ENCODE peak calls at places on chromosomes 13 and 19, in five cellular contexts. O is choroid plexus epithelial cell, W is SK-N-SH, Z is pancreas, H is T-cell. C is an unnamed sample.
A peak's percentile ranks its signal among the peaks of the same experiment; 100 is the strongest.

GRCh38 chr19:39390460-39390758 is 497 bp downstream of the PAF1 start:
- DNase-seq in Z (no peak), W (no peak), O (no peak), H (peak; percentile 82), C (peak; percentile 76)

GRCh38 chr19:5036733-5037681 is 68.1 kb downstream of the KDM4B start:
- DNase-seq in W (peak; percentile 88), H (no peak), Z (no peak), O (peak; percentile 72), C (no peak)

GRCh38 chr13:24668955-24669354 is 11.3 kb upstream of the ATP12A start:
- DNase-seq in Z (no peak), W (no peak), H (no peak), O (no peak), C (no peak)

GRCh38 chr13:19173752-19174151 is 7.9 kb downstream of the TUBA3C start:
- DNase-seq in H (no peak), Z (no peak), O (no peak), W (no peak), C (no peak)

GRCh38 chr13:24860775-24861174 is 96.8 kb downstream of the RNF17 start:
- DNase-seq in Z (no peak), O (no peak), H (no peak), W (no peak), C (no peak)

GRCh38 chr13:67515895-67516294 is 285.8 kb upstream of the PCDH9 start:
- DNase-seq in Z (no peak), O (peak; percentile 82), W (no peak), H (no peak), C (no peak)

GRCh38 chr13:66210677-66211076 is 1019.5 kb downstream of the PCDH9 start:
- DNase-seq in O (peak; percentile 95), W (no peak), H (no peak), Z (no peak), C (no peak)

GRCh38 chr13:31442605-31443004 is 242.8 kb downstream of the B3GLCT start:
- DNase-seq in Z (no peak), W (no peak), H (no peak), O (no peak), C (no peak)

GRCh38 chr13:21033866-21034601 is 27.4 kb downstream of the LATS2 start:
- DNase-seq in Z (no peak), H (no peak), O (no peak), W (no peak), C (no peak)

GRCh38 chr13:99392806-99393135 is 85.6 kb upstream of the GPR183 start:
- DNase-seq in H (no peak), W (no peak), O (no peak), Z (no peak), C (no peak)

GRCh38 chr13:54449922-54450321 is 1421.3 kb downstream of the OLFM4 start:
- DNase-seq in Z (no peak), W (peak; percentile 11), O (no peak), H (no peak), C (no peak)

GRCh38 chr19:48656840-48657474 is 11.0 kb upstream of the CA11 start:
- DNase-seq in H (no peak), Z (no peak), W (no peak), O (peak; percentile 86), C (no peak)

GRCh38 chr13:55714120-55714519 is 1426.6 kb upstream of the PRR20A start:
- DNase-seq in H (no peak), W (no peak), O (no peak), Z (no peak), C (no peak)

GRCh38 chr19:3575260-3575741 is 2.6 kb downstream of the HMG20B start:
- DNase-seq in O (peak; percentile 68), Z (peak; percentile 50), W (peak; percentile 10), H (no peak), C (no peak)

GRCh38 chr19:401836-402535 is 7.0 kb downstream of the C2CD4C start:
- DNase-seq in Z (no peak), O (no peak), W (peak; percentile 77), H (no peak), C (no peak)

GRCh38 chr19:19230999-19231398 is 19.2 kb downstream of the NCAN start:
- DNase-seq in W (no peak), O (no peak), Z (no peak), H (no peak), C (no peak)

GRCh38 chr13:55516610-55517009 is 1624.1 kb upstream of the PRR20A start:
- DNase-seq in Z (no peak), W (no peak), H (no peak), O (no peak), C (no peak)

GRCh38 chr13:47474326-47474725 is 526.7 kb downstream of the SUCLA2 start:
- DNase-seq in Z (no peak), H (no peak), W (no peak), O (peak; percentile 53), C (no peak)

GRCh38 chr13:19268331-19268730 is 86.7 kb upstream of the TUBA3C start:
- DNase-seq in W (no peak), O (no peak), H (no peak), Z (no peak), C (no peak)

GRCh38 chr13:21326155-21327030 is 132.7 kb downstream of the ZDHHC20 start:
- DNase-seq in W (peak; percentile 70), H (no peak), Z (no peak), O (peak; percentile 54), C (no peak)

GRCh38 chr13:41562083-41562482 is 104.7 kb downstream of the RGCC start:
- DNase-seq in H (no peak), W (no peak), O (peak; percentile 97), Z (no peak), C (no peak)

GRCh38 chr13:63425131-63425530 is 2009.5 kb upstream of the PCDH20 start:
- DNase-seq in H (no peak), Z (no peak), W (no peak), O (peak; percentile 67), C (no peak)

GRCh38 chr13:113589251-113589960 is 4.9 kb downstream of the TFDP1 start:
- DNase-seq in H (no peak), Z (no peak), W (no peak), O (no peak), C (no peak)

GRCh38 chr13:60655268-60655667 is 258.2 kb downstream of the TDRD3 start:
- DNase-seq in W (no peak), O (no peak), Z (no peak), H (no peak), C (no peak)

GRCh38 chr13:38490657-38491056 is 141.0 kb downstream of the UFM1 start:
- DNase-seq in W (no peak), O (no peak), H (no peak), Z (no peak), C (no peak)

GRCh38 chr13:97975851-97976550 is 22.5 kb downstream of the IPO5 start:
- DNase-seq in Z (peak; percentile 95), H (peak; percentile 82), O (peak; percentile 87), W (peak; percentile 98), C (peak; percentile 43)

C was measured in T-helper 9 cell.